ENCODE peak calls at places on chromosomes 3 and 15, in four cellular contexts. A is tibial nerve, R is AML-193, D is fibroblast of the aortic adventitia. O is an unnamed sample.

GRCh38 chr15:69501456-69501855 is 48.8 kb downstream of the RPLP1 start:
- DNase-seq in A (no peak), R (no peak), D (no peak), O (no peak)

GRCh38 chr15:75027551-75027950 is 4.2 kb downstream of the PPCDC start:
- DNase-seq in A (no peak), R (no peak), D (no peak), O (no peak)

GRCh38 chr15:82943176-82943575 is 9.3 kb downstream of the HOMER2 start:
- DNase-seq in A (no peak), R (no peak), D (no peak), O (no peak)

GRCh38 chr3:65080432-65080831 is 392.6 kb upstream of the ADAMTS9 start:
- DNase-seq in A (no peak), R (no peak), D (no peak), O (no peak)

GRCh38 chr3:148389916-148390315 is 307.8 kb upstream of the AGTR1 start:
- DNase-seq in A (no peak), R (no peak), D (no peak), O (peak)

GRCh38 chr3:128753715-128754114 is 27.7 kb downstream of the RAB7A start:
- DNase-seq in A (no peak), R (no peak), D (no peak), O (no peak)

GRCh38 chr3:158747417-158747816 is 15.2 kb upstream of the RARRES1 start:
- DNase-seq in A (no peak), R (no peak), D (no peak), O (no peak)

GRCh38 chr15:98503970-98504369 is 144.4 kb upstream of the IGF1R start:
- DNase-seq in A (no peak), R (peak), D (peak), O (no peak)

GRCh38 chr3:125003369-125003853 is 52.4 kb downstream of the HEG1 start:
- DNase-seq in A (no peak), R (no peak), D (peak), O (no peak)

GRCh38 chr15:81106560-81106959 is 27.5 kb upstream of the CFAP161 start:
- DNase-seq in A (peak), R (peak), D (peak), O (peak)

GRCh38 chr3:179958759-179959158 is 78.0 kb downstream of the PEX5L start:
- DNase-seq in A (no peak), R (no peak), D (no peak), O (no peak)

GRCh38 chr15:70636540-70637165 is 126.7 kb downstream of the UACA start:
- DNase-seq in A (no peak), R (peak), D (peak), O (no peak)

GRCh38 chr15:98272586-98272985 is 312.1 kb downstream of the ARRDC4 start:
- DNase-seq in A (no peak), R (no peak), D (no peak), O (no peak)

GRCh38 chr3:46864051-46864881 is 1.0 kb upstream of the MYL3 start:
- DNase-seq in A (no peak), R (no peak), D (no peak), O (no peak)

GRCh38 chr3:129315386-129315991 is 36.8 kb downstream of the HMCES start:
- DNase-seq in A (no peak), R (peak), D (peak), O (no peak)

GRCh38 chr15:49135893-49136292 is 19.5 kb downstream of the COPS2 start:
- DNase-seq in A (no peak), R (no peak), D (peak), O (peak)

GRCh38 chr15:69117431-69117841 is 43.0 kb upstream of the GLCE start:
- DNase-seq in A (no peak), R (no peak), D (no peak), O (no peak)

GRCh38 chr15:28962851-28963710 is 77.3 kb downstream of the APBA2 start:
- DNase-seq in A (no peak), R (no peak), D (no peak), O (no peak)

GRCh38 chr3:194785315-194785714 is 99.6 kb downstream of the FAM43A start:
- DNase-seq in A (no peak), R (no peak), D (no peak), O (no peak)

GRCh38 chr15:68700395-68701123 is 120.1 kb downstream of the ANP32A start:
- DNase-seq in A (no peak), R (no peak), D (peak), O (no peak)

GRCh38 chr3:194930439-194931204 is 244.9 kb downstream of the FAM43A start:
- DNase-seq in A (no peak), R (peak), D (peak), O (no peak)

GRCh38 chr15:60941448-60941847 is 287.7 kb downstream of the RORA start:
- DNase-seq in A (no peak), R (no peak), D (peak), O (no peak)

GRCh38 chr3:61521229-61521628 is 40.1 kb upstream of the PTPRG start:
- DNase-seq in A (no peak), R (no peak), D (no peak), O (no peak)

GRCh38 chr3:96986241-96986640 is 171.8 kb downstream of the EPHA6 start:
- DNase-seq in A (no peak), R (no peak), D (no peak), O (no peak)

GRCh38 chr3:78186404-78186803 is 1146.5 kb downstream of the ROBO2 start:
- DNase-seq in A (no peak), R (no peak), D (no peak), O (no peak)

GRCh38 chr15:74317820-74318375 is 49.5 kb downstream of the CYP11A1 start:
- DNase-seq in A (peak), R (no peak), D (peak), O (peak)